ENCODE peak calls at places on chromosome 21, in ten cellular contexts. One of them, this sample, is unnamed.

GRCh38 chr21:38950388-38951094 is 144.8 kb downstream of the ETS2 start:
- DNase-seq in NCI-H774: no peak
- DNase-seq in osteocyte: no peak
- DNase-seq in activated CD4-positive, alpha-beta T cell treated with anti-CD3 and anti-CD28 coated beads, Interleukin-2, amount 50 U/mL, for 1 hour: no peak
- DNase-seq in stimulated activated CD4-positive, alpha-beta T cell treated with anti-CD3 and anti-CD28 coated beads, Interleukin-4, amount 100 ng/mL, for 4 hours: no peak
- DNase-seq in naive thymus-derived CD8-positive, alpha-beta T cell: no peak
- DNase-seq in nephron progenitor cell: no peak
- DNase-seq in ecto neural progenitor cell: no peak
- DNase-seq in NCI-H510A treated with DMSO at 0.1 percent for 48 hours: peak; percentile 85
- DNase-seq in colonic mucosa: peak; percentile 87
- DNase-seq in this sample: no peak

GRCh38 chr21:35408401-35408800 is 359.3 kb upstream of the RUNX1 start:
- DNase-seq in NCI-H774: no peak
- DNase-seq in osteocyte: no peak
- DNase-seq in activated CD4-positive, alpha-beta T cell treated with anti-CD3 and anti-CD28 coated beads, Interleukin-2, amount 50 U/mL, for 1 hour: no peak
- DNase-seq in stimulated activated CD4-positive, alpha-beta T cell treated with anti-CD3 and anti-CD28 coated beads, Interleukin-4, amount 100 ng/mL, for 4 hours: no peak
- DNase-seq in naive thymus-derived CD8-positive, alpha-beta T cell: no peak
- DNase-seq in nephron progenitor cell: no peak
- DNase-seq in ecto neural progenitor cell: no peak
- DNase-seq in NCI-H510A treated with DMSO at 0.1 percent for 48 hours: no peak
- DNase-seq in colonic mucosa: no peak
- DNase-seq in this sample: peak; percentile 26

GRCh38 chr21:28485301-28486022 is 507.2 kb downstream of the LTN1 start:
- DNase-seq in NCI-H774: no peak
- DNase-seq in osteocyte: no peak
- DNase-seq in activated CD4-positive, alpha-beta T cell treated with anti-CD3 and anti-CD28 coated beads, Interleukin-2, amount 50 U/mL, for 1 hour: no peak
- DNase-seq in stimulated activated CD4-positive, alpha-beta T cell treated with anti-CD3 and anti-CD28 coated beads, Interleukin-4, amount 100 ng/mL, for 4 hours: no peak
- DNase-seq in naive thymus-derived CD8-positive, alpha-beta T cell: no peak
- DNase-seq in nephron progenitor cell: no peak
- DNase-seq in ecto neural progenitor cell: no peak
- DNase-seq in NCI-H510A treated with DMSO at 0.1 percent for 48 hours: no peak
- DNase-seq in colonic mucosa: no peak
- DNase-seq in this sample: peak; percentile 35

GRCh38 chr21:38229260-38229877 is 27.4 kb upstream of the KCNJ15 start:
- DNase-seq in NCI-H774: no peak
- DNase-seq in osteocyte: no peak
- DNase-seq in activated CD4-positive, alpha-beta T cell treated with anti-CD3 and anti-CD28 coated beads, Interleukin-2, amount 50 U/mL, for 1 hour: no peak
- DNase-seq in stimulated activated CD4-positive, alpha-beta T cell treated with anti-CD3 and anti-CD28 coated beads, Interleukin-4, amount 100 ng/mL, for 4 hours: no peak
- DNase-seq in naive thymus-derived CD8-positive, alpha-beta T cell: no peak
- DNase-seq in nephron progenitor cell: no peak
- DNase-seq in ecto neural progenitor cell: no peak
- DNase-seq in NCI-H510A treated with DMSO at 0.1 percent for 48 hours: no peak
- DNase-seq in colonic mucosa: peak; percentile 16
- DNase-seq in this sample: no peak

GRCh38 chr21:35810431-35810970 is 249.8 kb downstream of the SETD4 start:
- DNase-seq in NCI-H774: no peak
- DNase-seq in osteocyte: no peak
- DNase-seq in activated CD4-positive, alpha-beta T cell treated with anti-CD3 and anti-CD28 coated beads, Interleukin-2, amount 50 U/mL, for 1 hour: no peak
- DNase-seq in stimulated activated CD4-positive, alpha-beta T cell treated with anti-CD3 and anti-CD28 coated beads, Interleukin-4, amount 100 ng/mL, for 4 hours: no peak
- DNase-seq in naive thymus-derived CD8-positive, alpha-beta T cell: no peak
- DNase-seq in nephron progenitor cell: no peak
- DNase-seq in ecto neural progenitor cell: no peak
- DNase-seq in NCI-H510A treated with DMSO at 0.1 percent for 48 hours: no peak
- DNase-seq in colonic mucosa: no peak
- DNase-seq in this sample: no peak

GRCh38 chr21:42887321-42887720 is 5.8 kb upstream of the NDUFV3 start:
- DNase-seq in NCI-H774: no peak
- DNase-seq in osteocyte: no peak
- DNase-seq in activated CD4-positive, alpha-beta T cell treated with anti-CD3 and anti-CD28 coated beads, Interleukin-2, amount 50 U/mL, for 1 hour: no peak
- DNase-seq in stimulated activated CD4-positive, alpha-beta T cell treated with anti-CD3 and anti-CD28 coated beads, Interleukin-4, amount 100 ng/mL, for 4 hours: no peak
- DNase-seq in naive thymus-derived CD8-positive, alpha-beta T cell: no peak
- DNase-seq in nephron progenitor cell: no peak
- DNase-seq in ecto neural progenitor cell: no peak
- DNase-seq in NCI-H510A treated with DMSO at 0.1 percent for 48 hours: no peak
- DNase-seq in colonic mucosa: no peak
- DNase-seq in this sample: no peak

GRCh38 chr21:39525601-39526000 is 73.8 kb downstream of the SH3BGR start:
- DNase-seq in NCI-H774: no peak
- DNase-seq in osteocyte: no peak
- DNase-seq in activated CD4-positive, alpha-beta T cell treated with anti-CD3 and anti-CD28 coated beads, Interleukin-2, amount 50 U/mL, for 1 hour: no peak
- DNase-seq in stimulated activated CD4-positive, alpha-beta T cell treated with anti-CD3 and anti-CD28 coated beads, Interleukin-4, amount 100 ng/mL, for 4 hours: no peak
- DNase-seq in naive thymus-derived CD8-positive, alpha-beta T cell: no peak
- DNase-seq in nephron progenitor cell: no peak
- DNase-seq in ecto neural progenitor cell: no peak
- DNase-seq in NCI-H510A treated with DMSO at 0.1 percent for 48 hours: no peak
- DNase-seq in colonic mucosa: no peak
- DNase-seq in this sample: no peak

GRCh38 chr21:45611296-45611695 is 32.2 kb upstream of the PCBP3 start:
- DNase-seq in NCI-H774: no peak
- DNase-seq in osteocyte: no peak
- DNase-seq in activated CD4-positive, alpha-beta T cell treated with anti-CD3 and anti-CD28 coated beads, Interleukin-2, amount 50 U/mL, for 1 hour: no peak
- DNase-seq in stimulated activated CD4-positive, alpha-beta T cell treated with anti-CD3 and anti-CD28 coated beads, Interleukin-4, amount 100 ng/mL, for 4 hours: no peak
- DNase-seq in naive thymus-derived CD8-positive, alpha-beta T cell: no peak
- DNase-seq in nephron progenitor cell: no peak
- DNase-seq in ecto neural progenitor cell: no peak
- DNase-seq in NCI-H510A treated with DMSO at 0.1 percent for 48 hours: no peak
- DNase-seq in colonic mucosa: no peak
- DNase-seq in this sample: no peak

GRCh38 chr21:29721242-29721641 is 218.6 kb downstream of the GRIK1 start:
- DNase-seq in NCI-H774: no peak
- DNase-seq in osteocyte: no peak
- DNase-seq in activated CD4-positive, alpha-beta T cell treated with anti-CD3 and anti-CD28 coated beads, Interleukin-2, amount 50 U/mL, for 1 hour: no peak
- DNase-seq in stimulated activated CD4-positive, alpha-beta T cell treated with anti-CD3 and anti-CD28 coated beads, Interleukin-4, amount 100 ng/mL, for 4 hours: no peak
- DNase-seq in naive thymus-derived CD8-positive, alpha-beta T cell: no peak
- DNase-seq in nephron progenitor cell: no peak
- DNase-seq in ecto neural progenitor cell: no peak
- DNase-seq in NCI-H510A treated with DMSO at 0.1 percent for 48 hours: no peak
- DNase-seq in colonic mucosa: no peak
- DNase-seq in this sample: no peak